ENCODE peak calls at places on chromosome X, in nine cellular contexts. C, B, X, M, Y, Z, V, G and L are unnamed samples.

GRCh38 chrX:49106930-49107329 is 16.6 kb downstream of the GPKOW start:
- DNase-seq in Y (no peak), B (no peak), C (peak; percentile 54), V (peak; percentile 44), X (no peak), Z (peak; percentile 33), M (no peak), G (peak; percentile 29), L (no peak)

GRCh38 chrX:14670819-14671218 is 141.5 kb downstream of the GLRA2 start:
- DNase-seq in C (no peak), M (no peak), B (no peak), X (no peak), Z (no peak), V (no peak), Y (no peak), G (no peak), L (no peak)

GRCh38 chrX:46715997-46716396 is 42.9 kb downstream of the SLC9A7 start:
- DNase-seq in G (no peak), V (no peak), Z (no peak), M (no peak), Y (no peak), C (no peak), B (no peak), X (no peak), L (no peak)

GRCh38 chrX:24468245-24468644 is 3.2 kb downstream of the PDK3 start:
- DNase-seq in B (no peak), X (no peak), G (no peak), Z (no peak), C (no peak), Y (no peak), V (no peak), M (no peak), L (no peak)

GRCh38 chrX:10167573-10167972 is 10.8 kb downstream of the CLCN4 start:
- DNase-seq in G (no peak), M (no peak), X (no peak), B (no peak), V (no peak), C (no peak), Z (no peak), Y (no peak), L (no peak)

GRCh38 chrX:132539611-132540010 is 50.8 kb upstream of the MBNL3 start:
- DNase-seq in G (no peak), C (no peak), Z (no peak), Y (no peak), X (no peak), V (no peak), B (no peak), M (no peak), L (no peak)

GRCh38 chrX:47958943-47959342 is 44.8 kb downstream of the ZNF182 start:
- DNase-seq in M (no peak), C (peak; percentile 21), G (no peak), X (no peak), Z (no peak), Y (no peak), V (peak; percentile 5), B (no peak), L (no peak)

GRCh38 chrX:15447985-15448639 is 45.0 kb downstream of the PIR start:
- DNase-seq in Z (no peak), M (no peak), V (no peak), Y (no peak), X (no peak), B (no peak), C (no peak), G (no peak), L (no peak)

GRCh38 chrX:17750436-17750835 is 13.1 kb downstream of the SCML1 start:
- DNase-seq in B (no peak), Z (no peak), C (no peak), X (no peak), Y (no peak), V (no peak), M (no peak), G (no peak), L (no peak)

GRCh38 chrX:72243472-72243871 is 4.6 kb upstream of the ERCC6L start:
- DNase-seq in G (no peak), B (no peak), M (no peak), Y (no peak), X (no peak), V (peak; percentile 74), Z (no peak), C (no peak), L (no peak)

GRCh38 chrX:145919400-145919799 is 101.8 kb downstream of the SLITRK2 start:
- DNase-seq in V (no peak), M (no peak), B (no peak), Z (no peak), C (no peak), Y (no peak), G (no peak), X (no peak), L (no peak)

GRCh38 chrX:130378008-130378669 is 7.3 kb downstream of the GPR119 start:
- DNase-seq in G (no peak), Z (no peak), V (no peak), X (no peak), B (no peak), C (no peak), Y (no peak), M (no peak), L (no peak)

GRCh38 chrX:106999002-106999975 is 723 bp downstream of the MORC4 start:
- DNase-seq in Y (peak; percentile 77), V (peak; percentile 54), X (no peak), G (peak; percentile 56), M (no peak), C (peak; percentile 28), Z (peak; percentile 45), B (no peak), L (peak; percentile 76)

GRCh38 chrX:19792412-19792811 is 95.0 kb downstream of the SH3KBP1 start:
- DNase-seq in Y (no peak), C (no peak), M (no peak), Z (no peak), V (no peak), B (no peak), G (no peak), X (no peak), L (no peak)

GRCh38 chrX:109760241-109760921 is 27.3 kb upstream of the ACSL4 start:
- DNase-seq in Z (no peak), C (no peak), V (peak; percentile 2), B (no peak), Y (no peak), G (no peak), X (no peak), M (no peak), L (no peak)

GRCh38 chrX:72069380-72070160 is 62.1 kb downstream of the RTL5 start:
- DNase-seq in X (no peak), C (no peak), M (no peak), Z (no peak), V (no peak), B (peak; percentile 30), Y (no peak), G (no peak), L (peak; percentile 74)

GRCh38 chrX:22795680-22796079 is 204.1 kb upstream of the DDX53 start:
- DNase-seq in V (no peak), M (no peak), C (no peak), Z (no peak), Y (no peak), G (no peak), B (no peak), X (no peak), L (no peak)

GRCh38 chrX:42289492-42290385 is 366.4 kb upstream of the CASK start:
- DNase-seq in B (no peak), Y (no peak), M (no peak), G (no peak), X (no peak), V (no peak), C (no peak), Z (no peak), L (no peak)

GRCh38 chrX:41984628-41985027 is 61.3 kb upstream of the CASK start:
- DNase-seq in B (no peak), Z (no peak), M (no peak), G (no peak), Y (no peak), X (no peak), C (no peak), V (no peak), L (no peak)

GRCh38 chrX:8987672-8988250 is 46.2 kb downstream of the FAM9B start:
- DNase-seq in C (no peak), G (no peak), X (no peak), B (no peak), Y (peak; percentile 54), M (no peak), V (no peak), Z (no peak), L (no peak)

GRCh38 chrX:101617211-101618191 is at the start of gene ARMCX6:
- DNase-seq in G (peak; percentile 75), Z (peak; percentile 88), V (peak; percentile 71), Y (peak; percentile 93), B (peak; percentile 10), C (peak; percentile 50), M (peak; percentile 61), X (peak; percentile 69), L (peak; percentile 92)
- TF ChIP-seq POLR2AphosphoS5 in G (no peak), Z (no peak), V (peak; percentile 54), Y (peak; percentile 71), B (no peak), C (peak; percentile 47), M (no peak), X (peak; percentile 57), L (peak; percentile 58)

GRCh38 chrX:1002611-1003010 is 209.8 kb downstream of the CRLF2 start:
- DNase-seq in X (no peak), M (no peak), C (no peak), G (no peak), V (no peak), B (no peak), Z (no peak), Y (peak; percentile 39), L (no peak)
- TF ChIP-seq POLR2AphosphoS5 in X (no peak), M (no peak), C (no peak), G (no peak), V (no peak), B (no peak), Z (no peak), Y (no peak), L (no peak)

GRCh38 chrX:63436865-63437264 is 85.7 kb upstream of the SPIN4 start:
- DNase-seq in Z (no peak), Y (no peak), B (no peak), G (no peak), V (no peak), C (no peak), M (no peak), X (no peak), L (no peak)

GRCh38 chrX:63439580-63439979 is 88.4 kb upstream of the SPIN4 start:
- DNase-seq in M (no peak), G (no peak), C (no peak), Y (no peak), B (no peak), Z (no peak), V (no peak), X (no peak), L (no peak)

DNA sequence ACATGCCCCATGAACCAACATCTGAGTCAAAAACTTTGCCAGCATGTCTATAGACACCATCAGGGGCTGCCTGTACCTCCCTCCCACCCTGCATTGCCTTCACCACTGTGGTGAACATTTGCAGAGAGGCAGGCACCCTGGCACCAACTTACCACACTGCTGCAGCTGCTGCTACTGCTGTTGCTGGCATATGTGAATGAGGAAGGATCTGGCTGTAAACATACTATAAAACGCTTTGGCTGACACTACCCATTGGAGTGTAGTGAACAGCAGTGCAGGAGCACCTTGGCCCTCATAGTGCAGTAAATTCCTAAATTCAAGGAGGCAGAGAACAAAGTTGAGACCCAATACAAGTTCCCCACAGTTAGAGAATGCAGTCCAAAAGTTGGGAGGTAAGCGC is 90.6 kb upstream of the SPIN4 start:
- DNase-seq in V (no peak), M (no peak), G (no peak), X (no peak), Y (no peak), Z (no peak), C (no peak), B (no peak), L (no peak)
- TF ChIP-seq POLR2AphosphoS5 in V (no peak), M (no peak), G (no peak), X (no peak), Y (no peak), Z (no peak), C (no peak), B (no peak), L (no peak)

GRCh38 chrX:53086464-53086863 is 4.3 kb downstream of the TSPYL2 start:
- DNase-seq in C (no peak), M (no peak), Y (no peak), B (no peak), X (no peak), Z (peak; percentile 80), G (peak; percentile 63), V (no peak), L (peak; percentile 92)
- TF ChIP-seq POLR2AphosphoS5 in C (no peak), M (no peak), Y (peak; percentile 36), B (no peak), X (no peak), Z (no peak), G (peak; percentile 3), V (no peak), L (peak; percentile 61)